ENCODE peak calls at places on chromosomes 5 and 9, in nine cellular contexts. T is AG09319; R is MV-4-11; Z is GM13977; B is activated CD4-positive, alpha-beta T cell treated with anti-CD3 and anti-CD28 coated beads, Interleukin-2, amount 10 ng/mL, durations not matched to agents 24 days and 14 days; I is RWPE1; E is iris pigment epithelial cell; V is T-helper 9 cell; F is T follicular helper cell. X is an unnamed sample.

GRCh38 chr9:70884276-70884675 is 237.1 kb downstream of the TRPM3 start:
- DNase-seq in T (peak), R (no peak), Z (no peak), B (no peak), I (no peak), E (no peak), V (no peak), F (no peak), X (no peak)

GRCh38 chr9:137219757-137220316 is 2.2 kb downstream of the RNF208 start:
- DNase-seq in T (no peak), R (no peak), Z (no peak), B (no peak), I (no peak), E (no peak), V (no peak), F (no peak), X (no peak)

GRCh38 chr9:105157178-105157583 is 87.3 kb upstream of the SLC44A1 start:
- DNase-seq in T (peak), R (peak), Z (peak), B (peak), I (peak), E (peak), V (no peak), F (no peak), X (no peak)

GRCh38 chr5:6185574-6185973 is 192.8 kb downstream of the MED10 start:
- DNase-seq in T (no peak), R (no peak), Z (no peak), B (no peak), I (no peak), E (no peak), V (no peak), F (no peak), X (no peak)

GRCh38 chr5:35672995-35673394 is 55.3 kb downstream of the SPEF2 start:
- DNase-seq in T (no peak), R (peak), Z (peak), B (peak), I (no peak), E (no peak), V (peak), F (peak), X (peak)

GRCh38 chr5:35313296-35313695 is 83.0 kb upstream of the PRLR start:
- DNase-seq in T (no peak), R (peak), Z (no peak), B (no peak), I (peak), E (peak), V (no peak), F (no peak), X (no peak)

GRCh38 chr5:18394154-18394804 is 760.0 kb downstream of the TAF11L14 start:
- DNase-seq in T (no peak), R (peak), Z (peak), B (peak), I (peak), E (peak), V (peak), F (no peak), X (no peak)

GRCh38 chr9:113399646-113400200 is 1.4 kb downstream of the ALAD start:
- DNase-seq in T (no peak), R (no peak), Z (no peak), B (no peak), I (no peak), E (no peak), V (no peak), F (no peak), X (no peak)

GRCh38 chr9:95793924-95794828 is 81.3 kb upstream of the ERCC6L2 start:
- DNase-seq in T (peak), R (no peak), Z (no peak), B (no peak), I (peak), E (peak), V (no peak), F (no peak), X (no peak)

GRCh38 chr5:2848634-2849033 is 97.2 kb upstream of the IRX2 start:
- DNase-seq in T (no peak), R (no peak), Z (no peak), B (no peak), I (peak), E (no peak), V (no peak), F (no peak), X (no peak)

GRCh38 chr9:92468206-92468605 is 14.1 kb downstream of the ASPN start:
- DNase-seq in T (no peak), R (no peak), Z (no peak), B (no peak), I (peak), E (no peak), V (no peak), F (no peak), X (no peak)

GRCh38 chr9:34701023-34701768 is 8.7 kb downstream of the CCL21 start:
- DNase-seq in T (no peak), R (peak), Z (peak), B (peak), I (peak), E (peak), V (peak), F (peak), X (peak)

GRCh38 chr9:5438301-5439162 is 807 bp upstream of the PLGRKT start:
- DNase-seq in T (no peak), R (no peak), Z (no peak), B (peak), I (no peak), E (peak), V (peak), F (peak), X (peak)

GRCh38 chr9:98658965-98659364 is 49.8 kb downstream of the GABBR2 start:
- DNase-seq in T (no peak), R (no peak), Z (no peak), B (no peak), I (no peak), E (peak), V (no peak), F (no peak), X (no peak)

GRCh38 chr5:16456103-16456832 is 9.3 kb downstream of the ZNF622 start:
- DNase-seq in T (peak), R (peak), Z (peak), B (peak), I (peak), E (peak), V (no peak), F (no peak), X (no peak)

GRCh38 chr5:123164019-123164418 is 75.0 kb downstream of the PRDM6 start:
- DNase-seq in T (no peak), R (peak), Z (no peak), B (no peak), I (no peak), E (no peak), V (no peak), F (no peak), X (no peak)

GRCh38 chr9:22241024-22241423 is 205.6 kb upstream of the DMRTA1 start:
- DNase-seq in T (no peak), R (no peak), Z (no peak), B (no peak), I (no peak), E (no peak), V (no peak), F (no peak), X (no peak)

GRCh38 chr9:13445123-13445522 is 165.6 kb upstream of the MPDZ start:
- DNase-seq in T (no peak), R (no peak), Z (no peak), B (no peak), I (no peak), E (no peak), V (no peak), F (no peak), X (no peak)

GRCh38 chr5:68409259-68409658 is 193.7 kb downstream of the PIK3R1 start:
- DNase-seq in T (no peak), R (no peak), Z (no peak), B (no peak), I (peak), E (peak), V (no peak), F (no peak), X (no peak)

GRCh38 chr5:175629231-175629630 is 28.6 kb upstream of the HRH2 start:
- DNase-seq in T (no peak), R (no peak), Z (no peak), B (no peak), I (no peak), E (no peak), V (no peak), F (no peak), X (no peak)

GRCh38 chr5:142549834-142550233 is 136.1 kb downstream of the FGF1 start:
- DNase-seq in T (no peak), R (no peak), Z (no peak), B (no peak), I (no peak), E (no peak), V (no peak), F (no peak), X (no peak)

GRCh38 chr5:84477485-84477884 is 92.8 kb upstream of the EDIL3 start:
- DNase-seq in T (no peak), R (no peak), Z (no peak), B (no peak), I (no peak), E (no peak), V (no peak), F (no peak), X (no peak)

GRCh38 chr9:120464176-120464575 is 115.8 kb downstream of the CDK5RAP2 start:
- DNase-seq in T (no peak), R (no peak), Z (no peak), B (no peak), I (no peak), E (peak), V (no peak), F (no peak), X (no peak)

GRCh38 chr9:16058131-16058549 is 505.3 kb downstream of the CCDC171 start:
- DNase-seq in T (no peak), R (peak), Z (peak), B (peak), I (peak), E (peak), V (no peak), F (no peak), X (no peak)

GRCh38 chr5:131265318-131265803 is 1.5 kb downstream of the CDC42SE2 start:
- DNase-seq in T (no peak), R (peak), Z (peak), B (peak), I (peak), E (no peak), V (no peak), F (no peak), X (no peak)

GRCh38 chr5:104764197-104764596 is 1201.6 kb upstream of the NUDT12 start:
- DNase-seq in T (no peak), R (no peak), Z (no peak), B (no peak), I (no peak), E (no peak), V (no peak), F (no peak), X (no peak)

GRCh38 chr9:16344343-16344742 is 526.1 kb downstream of the BNC2 start:
- DNase-seq in T (no peak), R (no peak), Z (no peak), B (no peak), I (peak), E (peak), V (no peak), F (no peak), X (no peak)

GRCh38 chr9:116958886-116959285 is 271.8 kb downstream of the TRIM32 start:
- DNase-seq in T (no peak), R (no peak), Z (no peak), B (no peak), I (no peak), E (no peak), V (no peak), F (no peak), X (no peak)

GRCh38 chr5:69368458-69369368 is 607 bp downstream of the AK6 start:
- DNase-seq in T (peak), R (no peak), Z (no peak), B (peak), I (peak), E (peak), V (no peak), F (no peak), X (no peak)

GRCh38 chr9:97594414-97594921 is 38.7 kb downstream of the TSTD2 start:
- DNase-seq in T (no peak), R (no peak), Z (no peak), B (no peak), I (no peak), E (no peak), V (no peak), F (no peak), X (no peak)

GRCh38 chr5:96753848-96754247 is 53.9 kb downstream of the ERAP1 start:
- DNase-seq in T (no peak), R (no peak), Z (no peak), B (no peak), I (no peak), E (no peak), V (no peak), F (no peak), X (no peak)

GRCh38 chr5:150660108-150660831 is 781 bp upstream of the MYOZ3 start:
- DNase-seq in T (no peak), R (no peak), Z (no peak), B (no peak), I (no peak), E (no peak), V (no peak), F (no peak), X (no peak)

GRCh38 chr5:54307583-54307982 is 2.8 kb downstream of the ARL15 start:
- DNase-seq in T (no peak), R (no peak), Z (no peak), B (no peak), I (no peak), E (no peak), V (no peak), F (no peak), X (no peak)

GRCh38 chr5:149434162-149435014 is 55.3 kb upstream of the IL17B start:
- DNase-seq in T (no peak), R (peak), Z (peak), B (peak), I (peak), E (peak), V (peak), F (peak), X (peak)

GRCh38 chr5:139600336-139600949 is 39.3 kb downstream of the UBE2D2 start:
- DNase-seq in T (no peak), R (peak), Z (no peak), B (no peak), I (peak), E (peak), V (no peak), F (no peak), X (no peak)

GRCh38 chr5:172568308-172568923 is 72.6 kb upstream of the NEURL1B start:
- DNase-seq in T (no peak), R (no peak), Z (no peak), B (no peak), I (no peak), E (no peak), V (no peak), F (no peak), X (no peak)

GRCh38 chr5:38638656-38639055 is 82.2 kb upstream of the LIFR start:
- DNase-seq in T (no peak), R (no peak), Z (no peak), B (no peak), I (no peak), E (no peak), V (no peak), F (no peak), X (no peak)

GRCh38 chr5:115455241-115455640 is 89.3 kb downstream of the FEM1C start:
- DNase-seq in T (no peak), R (peak), Z (no peak), B (no peak), I (no peak), E (peak), V (no peak), F (no peak), X (no peak)

X was measured in effector memory CD4-positive, alpha-beta T cell.